ENCODE peak calls at places on chromosomes 11 and 22, in seven cellular contexts. One of them, this sample, is unnamed.
A peak's percentile ranks its signal among the peaks of the same experiment; 100 is the strongest.

GRCh38 chr11:34586655-34587281 is 34.1 kb upstream of the EHF start:
- DNase-seq in astrocyte of the spinal cord: no peak
- DNase-seq in stimulated activated CD8-positive, alpha-beta memory T cell treated with anti-CD3 and anti-CD28 coated beads, Interleukin-15, amount 100 ng/mL, for 1 hour: no peak
- DNase-seq in AG08396: no peak
- DNase-seq in HTR-8/SVneo: no peak
- DNase-seq in WERI-Rb-1: no peak
- DNase-seq in HT-29: peak; percentile 34
- DNase-seq in this sample: no peak

GRCh38 chr11:65355013-65355775 is 643 bp downstream of the TIGD3 start:
- DNase-seq in AG08396: no peak
- DNase-seq in HT-29: peak; percentile 51
- DNase-seq in WERI-Rb-1: peak; percentile 82
- DNase-seq in HTR-8/SVneo: peak; percentile 31
- DNase-seq in astrocyte of the spinal cord: no peak
- DNase-seq in stimulated activated CD8-positive, alpha-beta memory T cell treated with anti-CD3 and anti-CD28 coated beads, Interleukin-15, amount 100 ng/mL, for 1 hour: peak; percentile 37
- DNase-seq in this sample: no peak

GRCh38 chr11:94740975-94741707 is 27.0 kb upstream of the AMOTL1 start:
- DNase-seq in HTR-8/SVneo: peak; percentile 70
- DNase-seq in AG08396: peak; percentile 81
- DNase-seq in WERI-Rb-1: peak; percentile 60
- DNase-seq in astrocyte of the spinal cord: peak; percentile 67
- DNase-seq in HT-29: peak; percentile 50
- DNase-seq in stimulated activated CD8-positive, alpha-beta memory T cell treated with anti-CD3 and anti-CD28 coated beads, Interleukin-15, amount 100 ng/mL, for 1 hour: no peak
- DNase-seq in this sample: peak; percentile 77

GRCh38 chr11:22780914-22781593 is 48.5 kb downstream of the SVIP start:
- DNase-seq in astrocyte of the spinal cord: no peak
- DNase-seq in stimulated activated CD8-positive, alpha-beta memory T cell treated with anti-CD3 and anti-CD28 coated beads, Interleukin-15, amount 100 ng/mL, for 1 hour: no peak
- DNase-seq in HT-29: no peak
- DNase-seq in AG08396: no peak
- DNase-seq in HTR-8/SVneo: no peak
- DNase-seq in WERI-Rb-1: peak; percentile 40
- DNase-seq in this sample: no peak

GRCh38 chr11:70661763-70662501 is 263.6 kb downstream of the CTTN start:
- DNase-seq in AG08396: peak; percentile 90
- DNase-seq in HT-29: no peak
- DNase-seq in stimulated activated CD8-positive, alpha-beta memory T cell treated with anti-CD3 and anti-CD28 coated beads, Interleukin-15, amount 100 ng/mL, for 1 hour: no peak
- DNase-seq in WERI-Rb-1: peak; percentile 62
- DNase-seq in astrocyte of the spinal cord: peak; percentile 14
- DNase-seq in HTR-8/SVneo: peak; percentile 53
- DNase-seq in this sample: no peak

GRCh38 chr11:124481365-124482323 is 36.1 kb upstream of the OR8B8 start:
- DNase-seq in astrocyte of the spinal cord: peak; percentile 50
- DNase-seq in stimulated activated CD8-positive, alpha-beta memory T cell treated with anti-CD3 and anti-CD28 coated beads, Interleukin-15, amount 100 ng/mL, for 1 hour: no peak
- DNase-seq in HT-29: peak; percentile 51
- DNase-seq in AG08396: peak; percentile 36
- DNase-seq in HTR-8/SVneo: no peak
- DNase-seq in WERI-Rb-1: peak; percentile 68
- DNase-seq in this sample: peak; percentile 47

GRCh38 chr11:71301046-71301857 is 48.9 kb upstream of the SHANK2 start:
- DNase-seq in HTR-8/SVneo: no peak
- DNase-seq in HT-29: no peak
- DNase-seq in AG08396: no peak
- DNase-seq in WERI-Rb-1: no peak
- DNase-seq in stimulated activated CD8-positive, alpha-beta memory T cell treated with anti-CD3 and anti-CD28 coated beads, Interleukin-15, amount 100 ng/mL, for 1 hour: no peak
- DNase-seq in astrocyte of the spinal cord: no peak
- DNase-seq in this sample: no peak

GRCh38 chr11:48051217-48051848 is 71.0 kb downstream of the PTPRJ start:
- DNase-seq in astrocyte of the spinal cord: no peak
- DNase-seq in HTR-8/SVneo: no peak
- DNase-seq in stimulated activated CD8-positive, alpha-beta memory T cell treated with anti-CD3 and anti-CD28 coated beads, Interleukin-15, amount 100 ng/mL, for 1 hour: no peak
- DNase-seq in HT-29: no peak
- DNase-seq in AG08396: no peak
- DNase-seq in WERI-Rb-1: no peak
- DNase-seq in this sample: no peak

GRCh38 chr11:13118194-13118593 is 109.1 kb downstream of the RASSF10 start:
- DNase-seq in astrocyte of the spinal cord: peak; percentile 95
- DNase-seq in HT-29: peak; percentile 88
- DNase-seq in AG08396: peak; percentile 83
- DNase-seq in stimulated activated CD8-positive, alpha-beta memory T cell treated with anti-CD3 and anti-CD28 coated beads, Interleukin-15, amount 100 ng/mL, for 1 hour: no peak
- DNase-seq in HTR-8/SVneo: peak; percentile 86
- DNase-seq in WERI-Rb-1: no peak
- DNase-seq in this sample: peak; percentile 84

GRCh38 chr11:134275534-134276395 is at the start of gene GLB1L3:
- DNase-seq in HT-29: no peak
- DNase-seq in WERI-Rb-1: peak; percentile 83
- DNase-seq in stimulated activated CD8-positive, alpha-beta memory T cell treated with anti-CD3 and anti-CD28 coated beads, Interleukin-15, amount 100 ng/mL, for 1 hour: peak; percentile 60
- DNase-seq in HTR-8/SVneo: no peak
- DNase-seq in AG08396: peak; percentile 37
- DNase-seq in astrocyte of the spinal cord: no peak
- DNase-seq in this sample: peak; percentile 50

GRCh38 chr11:65246506-65246905 is 15.3 kb upstream of the POLA2 start:
- DNase-seq in WERI-Rb-1: no peak
- DNase-seq in astrocyte of the spinal cord: no peak
- DNase-seq in HT-29: no peak
- DNase-seq in HTR-8/SVneo: no peak
- DNase-seq in stimulated activated CD8-positive, alpha-beta memory T cell treated with anti-CD3 and anti-CD28 coated beads, Interleukin-15, amount 100 ng/mL, for 1 hour: no peak
- DNase-seq in AG08396: no peak
- DNase-seq in this sample: no peak

GRCh38 chr11:67405196-67405567 is 1.3 kb downstream of the TBC1D10C start:
- DNase-seq in HT-29: no peak
- DNase-seq in WERI-Rb-1: no peak
- DNase-seq in HTR-8/SVneo: no peak
- DNase-seq in AG08396: no peak
- DNase-seq in astrocyte of the spinal cord: no peak
- DNase-seq in stimulated activated CD8-positive, alpha-beta memory T cell treated with anti-CD3 and anti-CD28 coated beads, Interleukin-15, amount 100 ng/mL, for 1 hour: no peak
- DNase-seq in this sample: no peak

GRCh38 chr11:85694385-85694980 is 8.5 kb upstream of the CCDC89 start:
- DNase-seq in AG08396: peak; percentile 22
- DNase-seq in HTR-8/SVneo: peak; percentile 43
- DNase-seq in astrocyte of the spinal cord: peak; percentile 59
- DNase-seq in HT-29: peak; percentile 82
- DNase-seq in WERI-Rb-1: no peak
- DNase-seq in stimulated activated CD8-positive, alpha-beta memory T cell treated with anti-CD3 and anti-CD28 coated beads, Interleukin-15, amount 100 ng/mL, for 1 hour: no peak
- DNase-seq in this sample: peak; percentile 49

GRCh38 chr11:67644472-67645418 is 5.2 kb upstream of the TBX10 start:
- DNase-seq in AG08396: no peak
- DNase-seq in HT-29: no peak
- DNase-seq in astrocyte of the spinal cord: no peak
- DNase-seq in stimulated activated CD8-positive, alpha-beta memory T cell treated with anti-CD3 and anti-CD28 coated beads, Interleukin-15, amount 100 ng/mL, for 1 hour: no peak
- DNase-seq in WERI-Rb-1: no peak
- DNase-seq in HTR-8/SVneo: no peak
- DNase-seq in this sample: no peak

GRCh38 chr11:31246451-31247165 is 122.9 kb downstream of the DCDC1 start:
- DNase-seq in astrocyte of the spinal cord: peak; percentile 18
- DNase-seq in AG08396: no peak
- DNase-seq in HT-29: no peak
- DNase-seq in stimulated activated CD8-positive, alpha-beta memory T cell treated with anti-CD3 and anti-CD28 coated beads, Interleukin-15, amount 100 ng/mL, for 1 hour: no peak
- DNase-seq in HTR-8/SVneo: no peak
- DNase-seq in WERI-Rb-1: no peak
- DNase-seq in this sample: peak; percentile 63

GRCh38 chr11:78295991-78296930 is 107.5 kb downstream of the USP35 start:
- DNase-seq in HTR-8/SVneo: no peak
- DNase-seq in AG08396: no peak
- DNase-seq in WERI-Rb-1: peak; percentile 55
- DNase-seq in HT-29: no peak
- DNase-seq in stimulated activated CD8-positive, alpha-beta memory T cell treated with anti-CD3 and anti-CD28 coated beads, Interleukin-15, amount 100 ng/mL, for 1 hour: no peak
- DNase-seq in astrocyte of the spinal cord: no peak
- DNase-seq in this sample: no peak

GRCh38 chr11:44651535-44652130 is 75.1 kb upstream of the TSPAN18 start:
- DNase-seq in astrocyte of the spinal cord: no peak
- DNase-seq in HTR-8/SVneo: no peak
- DNase-seq in AG08396: no peak
- DNase-seq in HT-29: no peak
- DNase-seq in stimulated activated CD8-positive, alpha-beta memory T cell treated with anti-CD3 and anti-CD28 coated beads, Interleukin-15, amount 100 ng/mL, for 1 hour: no peak
- DNase-seq in WERI-Rb-1: peak; percentile 4
- DNase-seq in this sample: no peak

GRCh38 chr11:130243816-130244215 is 70.9 kb downstream of the ZBTB44 start:
- DNase-seq in HTR-8/SVneo: no peak
- DNase-seq in WERI-Rb-1: no peak
- DNase-seq in HT-29: no peak
- DNase-seq in AG08396: no peak
- DNase-seq in stimulated activated CD8-positive, alpha-beta memory T cell treated with anti-CD3 and anti-CD28 coated beads, Interleukin-15, amount 100 ng/mL, for 1 hour: no peak
- DNase-seq in astrocyte of the spinal cord: no peak
- DNase-seq in this sample: no peak

GRCh38 chr11:23021287-23021863 is 161.1 kb upstream of the CCDC179 start:
- DNase-seq in stimulated activated CD8-positive, alpha-beta memory T cell treated with anti-CD3 and anti-CD28 coated beads, Interleukin-15, amount 100 ng/mL, for 1 hour: no peak
- DNase-seq in astrocyte of the spinal cord: peak; percentile 40
- DNase-seq in WERI-Rb-1: peak; percentile 16
- DNase-seq in HTR-8/SVneo: peak; percentile 45
- DNase-seq in AG08396: peak; percentile 70
- DNase-seq in HT-29: peak; percentile 64
- DNase-seq in this sample: peak; percentile 15

GRCh38 chr11:72950685-72951084 is 136.5 kb downstream of the ATG16L2 start:
- DNase-seq in AG08396: no peak
- DNase-seq in HTR-8/SVneo: no peak
- DNase-seq in HT-29: no peak
- DNase-seq in WERI-Rb-1: no peak
- DNase-seq in astrocyte of the spinal cord: no peak
- DNase-seq in stimulated activated CD8-positive, alpha-beta memory T cell treated with anti-CD3 and anti-CD28 coated beads, Interleukin-15, amount 100 ng/mL, for 1 hour: no peak
- DNase-seq in this sample: no peak

GRCh38 chr11:2797181-2797711 is 88.3 kb downstream of the CDKN1C start:
- DNase-seq in astrocyte of the spinal cord: no peak
- DNase-seq in stimulated activated CD8-positive, alpha-beta memory T cell treated with anti-CD3 and anti-CD28 coated beads, Interleukin-15, amount 100 ng/mL, for 1 hour: no peak
- DNase-seq in HTR-8/SVneo: no peak
- DNase-seq in HT-29: no peak
- DNase-seq in WERI-Rb-1: peak; percentile 4
- DNase-seq in AG08396: no peak
- DNase-seq in this sample: no peak

GRCh38 chr11:83220279-83220678 is 26.8 kb downstream of the ANKRD42 start:
- DNase-seq in AG08396: no peak
- DNase-seq in astrocyte of the spinal cord: no peak
- DNase-seq in stimulated activated CD8-positive, alpha-beta memory T cell treated with anti-CD3 and anti-CD28 coated beads, Interleukin-15, amount 100 ng/mL, for 1 hour: no peak
- DNase-seq in WERI-Rb-1: no peak
- DNase-seq in HT-29: no peak
- DNase-seq in HTR-8/SVneo: no peak
- DNase-seq in this sample: no peak

GRCh38 chr11:14668733-14669301 is 25.2 kb downstream of the PDE3B start:
- DNase-seq in WERI-Rb-1: no peak
- DNase-seq in HT-29: no peak
- DNase-seq in AG08396: no peak
- DNase-seq in HTR-8/SVneo: no peak
- DNase-seq in astrocyte of the spinal cord: no peak
- DNase-seq in stimulated activated CD8-positive, alpha-beta memory T cell treated with anti-CD3 and anti-CD28 coated beads, Interleukin-15, amount 100 ng/mL, for 1 hour: no peak
- DNase-seq in this sample: no peak

GRCh38 chr22:46758098-46758497 is 4.4 kb upstream of the TBC1D22A start:
- DNase-seq in HTR-8/SVneo: no peak
- DNase-seq in stimulated activated CD8-positive, alpha-beta memory T cell treated with anti-CD3 and anti-CD28 coated beads, Interleukin-15, amount 100 ng/mL, for 1 hour: no peak
- DNase-seq in HT-29: no peak
- DNase-seq in astrocyte of the spinal cord: no peak
- DNase-seq in WERI-Rb-1: no peak
- DNase-seq in AG08396: no peak
- DNase-seq in this sample: no peak